ENCODE peak calls at places on chromosome X, in six cellular contexts. D is HFF-Myc, F is dorsolateral prefrontal cortex, I is Right ventricle myocardium superior, M is substantia nigra, J is ACHN. S is an unnamed sample.
A peak's percentile ranks its signal among the peaks of the same experiment; 100 is the strongest.

GRCh38 chrX:49172280-49172780 is 632 bp downstream of the PLP2 start:
- DNase-seq in M (no peak), J (peak; percentile 51), F (no peak), D (no peak), I (peak; percentile 85), S (peak; percentile 92)

GRCh38 chrX:140948827-140949226 is 53.6 kb upstream of the SPANXB1 start:
- DNase-seq in J (no peak), M (no peak), D (no peak), F (no peak), I (no peak), S (no peak)

GRCh38 chrX:63784902-63785692 is at the start of gene ARHGEF9:
- DNase-seq in M (no peak), F (peak; percentile 50), I (peak; percentile 32), D (no peak), J (no peak), S (peak; percentile 76)

GRCh38 chrX:154411322-154411980 is at the start of gene TAFAZZIN:
- DNase-seq in M (no peak), I (peak; percentile 82), J (peak; percentile 59), D (no peak), F (peak; percentile 68), S (peak; percentile 95)

GRCh38 chrX:110944793-110945466 is 149.3 kb upstream of the CHRDL1 start:
- DNase-seq in F (no peak), I (no peak), M (no peak), D (no peak), J (no peak), S (no peak)

GRCh38 chrX:68826113-68826980 is 2.5 kb upstream of the EFNB1 start:
- DNase-seq in J (no peak), F (peak; percentile 23), I (no peak), D (no peak), M (no peak), S (no peak)

GRCh38 chrX:119502727-119503483 is 34.7 kb downstream of the SLC25A5 start:
- DNase-seq in I (no peak), F (no peak), M (no peak), J (no peak), D (no peak), S (no peak)

GRCh38 chrX:65677954-65678469 is 10.6 kb downstream of the MSN start:
- DNase-seq in I (no peak), M (no peak), J (peak; percentile 64), D (peak; percentile 61), F (no peak), S (no peak)

GRCh38 chrX:20487227-20487626 is 220.5 kb upstream of the RPS6KA3 start:
- DNase-seq in I (no peak), F (no peak), D (no peak), J (peak; percentile 1), M (no peak), S (no peak)

S was measured in spleen.